ENCODE peak calls at places on chromosome 22, in seven cellular contexts. V, C, K, R, P, L and Z are unnamed samples.

GRCh38 chr22:20796731-20797130 is 22.8 kb downstream of the SERPIND1 start:
- DNase-seq in V (no peak), C (no peak), K (no peak), R (no peak), P (no peak), L (no peak), Z (no peak)

GRCh38 chr22:36398602-36399472 is 11.1 kb upstream of the MYH9 start:
- DNase-seq in V (no peak), C (no peak), K (no peak), R (no peak), P (peak; percentile 58), L (peak; percentile 84), Z (no peak)

GRCh38 chr22:38353701-38354100 is 36.5 kb upstream of the CSNK1E start:
- DNase-seq in V (no peak), C (no peak), K (no peak), R (no peak), P (no peak), L (no peak), Z (no peak)

GRCh38 chr22:50068096-50068495 is 10.0 kb upstream of the TTLL8 start:
- DNase-seq in V (no peak), C (no peak), K (no peak), R (no peak), P (no peak), L (no peak), Z (no peak)

GRCh38 chr22:50444663-50445062 is 30.2 kb downstream of the SBF1 start:
- DNase-seq in V (peak; percentile 20), C (no peak), K (no peak), R (peak; percentile 40), P (no peak), L (peak; percentile 52), Z (no peak)

GRCh38 chr22:28019360-28019759 is 100.3 kb upstream of the PITPNB start:
- DNase-seq in V (no peak), C (no peak), K (no peak), R (no peak), P (no peak), L (no peak), Z (no peak)

GRCh38 chr22:41561335-41561734 is 525 bp downstream of the CSDC2 start:
- DNase-seq in V (no peak), C (no peak), K (no peak), R (no peak), P (no peak), L (no peak), Z (no peak)

GRCh38 chr22:23790819-23791736 is 4.3 kb downstream of the SMARCB1 start:
- DNase-seq in V (peak; percentile 90), C (no peak), K (no peak), R (peak; percentile 59), P (no peak), L (no peak), Z (no peak)

GRCh38 chr22:19688301-19689290 is 25.7 kb upstream of the SEPTIN5 start:
- DNase-seq in V (no peak), C (no peak), K (no peak), R (no peak), P (no peak), L (no peak), Z (no peak)

GRCh38 chr22:27597703-27598444 is 203.7 kb downstream of the MN1 start:
- DNase-seq in V (no peak), C (no peak), K (no peak), R (no peak), P (peak; percentile 55), L (no peak), Z (no peak)

DNA sequence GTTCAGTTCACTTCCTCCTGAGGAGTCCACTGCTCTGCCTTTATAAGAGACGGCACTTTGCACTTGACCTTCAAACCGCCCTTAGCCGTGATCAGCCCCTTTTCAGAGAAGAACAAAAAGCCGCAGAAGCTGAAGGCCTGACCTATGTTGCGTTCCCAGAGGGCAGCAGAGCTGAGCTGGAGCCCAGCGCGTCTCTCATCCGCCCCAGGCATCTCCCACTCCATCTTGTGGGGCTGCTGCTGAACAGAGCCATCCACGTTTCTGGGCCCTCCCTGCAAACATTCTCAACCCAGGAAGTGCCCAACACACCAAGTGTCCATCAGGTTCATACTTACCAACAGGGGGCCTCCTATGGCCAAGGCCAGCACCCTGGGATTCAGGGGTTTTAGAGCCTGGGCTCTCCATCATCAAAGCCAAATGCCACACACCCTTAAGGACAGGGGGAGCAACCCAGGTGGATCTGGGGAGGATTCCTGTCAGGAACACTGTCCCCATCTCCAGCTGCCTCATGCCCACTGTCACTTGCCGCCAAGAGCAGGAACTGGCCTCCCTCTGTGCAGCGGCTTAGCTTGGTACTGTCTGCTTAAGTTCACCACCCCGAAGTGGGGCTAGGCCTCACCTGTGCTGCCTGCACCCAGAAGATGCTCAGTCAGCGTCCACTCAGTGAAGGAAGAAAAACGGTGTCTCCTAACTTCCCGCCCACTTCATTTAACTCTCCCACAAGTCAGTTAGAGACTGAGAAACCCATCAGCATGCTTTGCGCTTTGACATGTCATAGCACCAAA is 16.0 kb upstream of the EFCAB6 start:
- DNase-seq in V (no peak), C (no peak), K (no peak), R (no peak), P (no peak), L (no peak), Z (no peak)
- TF ChIP-seq CTCF in V (peak; percentile 9), C (no peak), K (no peak), R (no peak), P (no peak), L (peak; percentile 37), Z (no peak)

GRCh38 chr22:22553735-22554134 is 5.3 kb downstream of the PRAME start:
- DNase-seq in V (no peak), C (no peak), K (no peak), R (no peak), P (no peak), L (no peak), Z (no peak)

GRCh38 chr22:22550789-22551434 is 8.2 kb downstream of the PRAME start:
- DNase-seq in V (no peak), C (no peak), K (no peak), R (no peak), P (no peak), L (no peak), Z (no peak)

GRCh38 chr22:22553141-22553540 is 5.9 kb downstream of the PRAME start:
- DNase-seq in V (no peak), C (no peak), K (no peak), R (no peak), P (no peak), L (no peak), Z (no peak)

GRCh38 chr22:22554324-22555284 is 4.5 kb downstream of the PRAME start:
- DNase-seq in V (no peak), C (peak; percentile 14), K (no peak), R (no peak), P (no peak), L (no peak), Z (no peak)

DNA sequence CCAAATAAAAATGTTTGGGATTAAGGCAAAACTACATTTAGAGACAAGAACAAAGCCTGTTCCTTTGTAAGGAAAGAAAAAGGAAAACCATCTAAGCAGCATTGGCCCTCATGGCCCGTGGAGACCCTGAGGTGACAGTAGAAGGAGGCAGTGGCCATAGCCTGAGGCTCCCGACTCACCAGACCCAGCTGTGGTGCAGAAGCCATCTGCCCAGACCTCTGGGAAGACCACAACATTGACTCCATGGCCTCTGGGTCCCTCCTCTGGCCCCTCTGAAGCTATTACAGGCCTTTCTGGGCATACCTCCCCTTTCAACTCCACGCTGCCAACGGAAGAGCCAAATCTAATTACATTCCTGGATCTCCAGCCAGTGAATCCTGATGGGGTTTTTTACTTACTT is 6.4 kb downstream of the PRAME start:
- DNase-seq in V (no peak), C (peak; percentile 15), K (peak; percentile 10), R (no peak), P (no peak), L (no peak), Z (no peak)
- TF ChIP-seq CTCF in V (no peak), C (peak; percentile 12), K (no peak), R (no peak), P (no peak), L (no peak), Z (peak; percentile 11)

DNA sequence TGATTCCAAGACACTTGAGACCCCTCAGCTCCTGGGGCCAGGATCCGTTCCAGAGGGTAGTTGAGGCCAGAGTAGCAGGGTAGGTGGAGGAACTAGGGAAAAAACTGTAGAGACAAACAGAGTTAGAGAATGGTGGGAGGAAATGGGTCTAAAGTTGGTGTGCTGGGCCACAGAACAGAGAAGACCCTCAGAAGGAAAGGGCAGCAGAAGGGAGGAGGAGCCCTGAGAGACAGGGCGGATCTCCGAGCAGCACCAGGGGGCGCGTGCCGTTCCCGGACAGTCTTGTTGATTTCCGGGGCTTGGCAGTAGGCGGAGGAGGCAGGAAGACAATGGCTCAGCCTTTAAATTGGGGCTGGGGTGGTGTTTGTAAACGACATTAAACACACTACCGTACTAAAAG is 2.4 kb upstream of the CECR2 start:
- DNase-seq in V (no peak), C (peak; percentile 29), K (peak; percentile 65), R (no peak), P (no peak), L (no peak), Z (no peak)
- TF ChIP-seq CTCF in V (no peak), C (peak; percentile 18), K (peak; percentile 59), R (no peak), P (no peak), L (peak; percentile 32), Z (peak; percentile 70)

DNA sequence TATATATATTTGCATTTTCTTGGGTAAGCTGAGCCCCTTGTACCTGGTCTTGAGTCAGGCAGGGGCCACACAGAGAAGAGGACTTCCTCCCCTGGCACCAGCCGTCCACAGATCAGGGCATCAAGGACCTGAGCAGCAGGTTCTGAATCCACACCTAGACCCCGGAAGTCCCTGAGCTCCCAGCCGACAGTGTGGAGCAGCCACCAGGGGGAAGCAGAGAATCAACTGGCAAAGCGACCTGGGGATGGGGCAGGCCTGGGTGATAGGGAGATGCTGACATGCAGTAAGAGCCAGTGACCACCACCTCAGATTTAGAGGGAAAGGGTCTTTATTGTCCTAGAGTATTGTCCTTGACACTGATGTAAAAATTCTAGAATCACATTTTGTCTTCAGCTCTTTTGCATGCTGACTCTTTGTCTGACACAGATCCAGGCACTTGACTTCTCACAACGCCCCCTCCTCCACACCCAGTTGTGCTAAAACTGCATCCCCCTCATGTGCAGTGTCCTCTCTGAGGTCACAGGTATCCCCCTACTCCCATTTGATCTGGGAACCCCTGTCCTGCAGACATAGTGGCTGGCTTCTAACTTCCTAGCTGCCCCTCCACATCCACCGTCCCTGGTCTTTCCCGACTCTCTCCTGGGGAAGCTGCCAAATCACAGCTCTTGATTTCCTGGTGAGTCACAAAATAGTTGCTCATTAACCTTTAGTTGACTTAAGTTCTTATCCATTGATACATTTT is 109.3 kb downstream of the GGTLC2 start:
- DNase-seq in V (no peak), C (peak; percentile 64), K (peak; percentile 59), R (peak; percentile 47), P (peak; percentile 57), L (peak; percentile 12), Z (peak; percentile 51)
- TF ChIP-seq CTCF in V (peak; percentile 66), C (peak; percentile 77), K (peak; percentile 70), R (peak; percentile 38), P (peak; percentile 43), L (peak; percentile 86), Z (peak; percentile 54)

GRCh38 chr22:44329179-44329796 is 16.5 kb upstream of the SHISAL1 start:
- DNase-seq in V (no peak), C (peak; percentile 87), K (no peak), R (no peak), P (no peak), L (no peak), Z (no peak)
- TF ChIP-seq CTCF in V (no peak), C (no peak), K (no peak), R (no peak), P (no peak), L (no peak), Z (no peak)

GRCh38 chr22:30866811-30867271 is 101.7 kb downstream of the MORC2 start:
- DNase-seq in V (no peak), C (peak; percentile 9), K (no peak), R (no peak), P (no peak), L (no peak), Z (no peak)
- TF ChIP-seq CTCF in V (no peak), C (no peak), K (peak; percentile 26), R (no peak), P (no peak), L (peak; percentile 46), Z (no peak)

GRCh38 chr22:43299736-43300135 is 43.4 kb downstream of the SCUBE1 start:
- DNase-seq in V (no peak), C (no peak), K (no peak), R (no peak), P (no peak), L (no peak), Z (no peak)
- TF ChIP-seq CTCF in V (no peak), C (no peak), K (no peak), R (no peak), P (no peak), L (no peak), Z (no peak)